ENCODE peak calls at places on chromosomes 16 and 17, in eight cellular contexts. H is K562, D is HCT116, U is GM12878, E is SK-N-SH, S is Panc1, V is GM23338, O is HepG2. A is an unnamed sample.

GRCh38 chr17:55731586-55732250 is 9.1 kb upstream of the TMEM100 start:
- DNase-seq in H (peak), D (no peak), U (no peak), E (no peak), S (no peak), V (peak), O (no peak), A (no peak)

GRCh38 chr17:7912927-7913524 is 3.1 kb downstream of the RNF227 start:
- DNase-seq in H (peak), D (peak), U (peak), E (peak), S (peak), V (peak), O (peak), A (peak)

GRCh38 chr16:89167425-89167941 is 4.1 kb upstream of the CDH15 start:
- DNase-seq in H (peak), D (peak), U (peak), E (peak), S (no peak), V (peak), O (peak), A (peak)

GRCh38 chr17:27530791-27531391 is 74.6 kb downstream of the KSR1 start:
- DNase-seq in H (no peak), D (no peak), U (no peak), E (no peak), S (no peak), V (no peak), O (peak), A (peak)

GRCh38 chr17:48555183-48555615 is 10.3 kb upstream of the HOXB2 start:
- DNase-seq in H (peak), D (no peak), U (no peak), E (no peak), S (no peak), V (no peak), O (no peak), A (no peak)

GRCh38 chr16:86809458-86809955 is 231.2 kb downstream of the FOXL1 start:
- DNase-seq in H (no peak), D (no peak), U (no peak), E (no peak), S (peak), V (peak), O (no peak), A (no peak)

GRCh38 chr16:7504844-7505243 is 172.2 kb downstream of the RBFOX1 start:
- DNase-seq in H (no peak), D (no peak), U (no peak), E (no peak), S (no peak), V (no peak), O (no peak), A (no peak)

GRCh38 chr17:64401244-64401860 is 10.7 kb upstream of the PECAM1 start:
- DNase-seq in H (no peak), D (no peak), U (no peak), E (no peak), S (no peak), V (no peak), O (no peak), A (no peak)

GRCh38 chr17:38562215-38562569 is 43.6 kb downstream of the SRCIN1 start:
- DNase-seq in H (no peak), D (no peak), U (no peak), E (no peak), S (no peak), V (no peak), O (no peak), A (no peak)

GRCh38 chr16:19166500-19166899 is 1.5 kb upstream of the SYT17 start:
- DNase-seq in H (no peak), D (peak), U (no peak), E (no peak), S (no peak), V (no peak), O (no peak), A (no peak)

GRCh38 chr17:77690271-77691161 is 268.0 kb upstream of the TNRC6C start:
- DNase-seq in H (no peak), D (no peak), U (no peak), E (peak), S (no peak), V (no peak), O (no peak), A (no peak)

GRCh38 chr16:47475786-47476185 is 14.7 kb downstream of the PHKB start:
- DNase-seq in H (no peak), D (no peak), U (no peak), E (no peak), S (no peak), V (no peak), O (peak), A (no peak)

GRCh38 chr16:11374255-11374654 is 29.0 kb downstream of the RMI2 start:
- DNase-seq in H (no peak), D (no peak), U (no peak), E (no peak), S (no peak), V (no peak), O (no peak), A (no peak)

GRCh38 chr17:39927928-39928867 is 666 bp downstream of the LRRC3C start:
- DNase-seq in H (no peak), D (no peak), U (no peak), E (peak), S (no peak), V (peak), O (peak), A (no peak)

GRCh38 chr17:34370997-34371395 is 8.0 kb upstream of the CCL1 start:
- DNase-seq in H (no peak), D (no peak), U (no peak), E (no peak), S (no peak), V (no peak), O (no peak), A (no peak)

GRCh38 chr16:70162041-70162451 is 11.5 kb upstream of the CLEC18C start:
- DNase-seq in H (no peak), D (no peak), U (no peak), E (peak), S (peak), V (no peak), O (peak), A (no peak)

GRCh38 chr16:4920826-4921225 is 16.1 kb downstream of the PPL start:
- DNase-seq in H (no peak), D (no peak), U (no peak), E (no peak), S (no peak), V (no peak), O (no peak), A (no peak)

GRCh38 chr17:39527220-39527813 is 66.0 kb downstream of the CDK12 start:
- DNase-seq in H (peak), D (peak), U (no peak), E (no peak), S (no peak), V (peak), O (peak), A (peak)

GRCh38 chr16:1125471-1125870 is 27.4 kb upstream of the CACNA1H start:
- DNase-seq in H (peak), D (peak), U (no peak), E (no peak), S (no peak), V (no peak), O (no peak), A (no peak)

GRCh38 chr17:28328325-28328724 is 6.9 kb downstream of the IFT20 start:
- DNase-seq in H (no peak), D (no peak), U (no peak), E (no peak), S (no peak), V (no peak), O (no peak), A (no peak)

GRCh38 chr17:42979511-42980273 is at the start of gene PTGES3L:
- DNase-seq in H (peak), D (no peak), U (no peak), E (peak), S (no peak), V (peak), O (peak), A (no peak)

GRCh38 chr17:61805399-61805798 is 57.9 kb downstream of the BRIP1 start:
- DNase-seq in H (no peak), D (peak), U (no peak), E (no peak), S (no peak), V (no peak), O (no peak), A (no peak)

GRCh38 chr17:3796110-3796821 is 4.7 kb downstream of the ITGAE start:
- DNase-seq in H (no peak), D (no peak), U (peak), E (no peak), S (no peak), V (no peak), O (no peak), A (no peak)

GRCh38 chr16:2773188-2773968 is 3.7 kb downstream of the ELOB start:
- DNase-seq in H (no peak), D (no peak), U (no peak), E (no peak), S (no peak), V (no peak), O (no peak), A (no peak)

GRCh38 chr16:13895516-13895915 is 24.4 kb upstream of the ERCC4 start:
- DNase-seq in H (no peak), D (no peak), U (no peak), E (no peak), S (no peak), V (no peak), O (no peak), A (no peak)

GRCh38 chr17:11506635-11507034 is 91.6 kb upstream of the DNAH9 start:
- DNase-seq in H (peak), D (no peak), U (no peak), E (no peak), S (no peak), V (peak), O (peak), A (peak)

GRCh38 chr16:1493746-1494094 is 560 bp downstream of the TELO2 start:
- DNase-seq in H (peak), D (no peak), U (no peak), E (no peak), S (no peak), V (peak), O (no peak), A (no peak)

GRCh38 chr17:75816693-75817092 is 27.5 kb downstream of the UNC13D start:
- DNase-seq in H (no peak), D (no peak), U (no peak), E (peak), S (no peak), V (no peak), O (no peak), A (no peak)

GRCh38 chr17:47279062-47279801 is 25.6 kb downstream of the ITGB3 start:
- DNase-seq in H (peak), D (no peak), U (peak), E (no peak), S (no peak), V (peak), O (no peak), A (peak)

GRCh38 chr17:77372444-77373297 is 231.9 kb downstream of the SEC14L1 start:
- DNase-seq in H (peak), D (no peak), U (no peak), E (peak), S (no peak), V (peak), O (peak), A (peak)

GRCh38 chr17:59972778-59973177 is 8.2 kb upstream of the RNFT1 start:
- DNase-seq in H (peak), D (no peak), U (no peak), E (no peak), S (no peak), V (no peak), O (no peak), A (no peak)

GRCh38 chr16:75529056-75529905 is 6.6 kb downstream of the CHST5 start:
- DNase-seq in H (no peak), D (no peak), U (no peak), E (no peak), S (no peak), V (no peak), O (no peak), A (no peak)

GRCh38 chr16:80006175-80006895 is 405.8 kb upstream of the MAF start:
- DNase-seq in H (peak), D (no peak), U (no peak), E (no peak), S (no peak), V (no peak), O (no peak), A (no peak)

GRCh38 chr16:87348616-87349157 is 31.5 kb upstream of the C16orf95 start:
- DNase-seq in H (no peak), D (no peak), U (no peak), E (no peak), S (no peak), V (no peak), O (no peak), A (no peak)

GRCh38 chr17:38730526-38731379 is 612 bp downstream of the CISD3 start:
- DNase-seq in H (peak), D (no peak), U (no peak), E (peak), S (no peak), V (peak), O (peak), A (no peak)

GRCh38 chr16:48452991-48453760 is 68.0 kb upstream of the SIAH1 start:
- DNase-seq in H (no peak), D (no peak), U (no peak), E (no peak), S (no peak), V (no peak), O (no peak), A (no peak)

GRCh38 chr16:79358188-79358587 is 242.3 kb downstream of the MAF start:
- DNase-seq in H (no peak), D (no peak), U (no peak), E (no peak), S (no peak), V (no peak), O (no peak), A (no peak)

GRCh38 chr17:13626703-13627102 is 25.0 kb upstream of the HS3ST3A1 start:
- DNase-seq in H (no peak), D (peak), U (no peak), E (no peak), S (no peak), V (no peak), O (no peak), A (no peak)

GRCh38 chr17:68512967-68513474 is 791 bp downstream of the PRKAR1A start:
- DNase-seq in H (peak), D (no peak), U (no peak), E (peak), S (no peak), V (peak), O (no peak), A (peak)

GRCh38 chr17:49898547-49899490 is 51.0 kb upstream of the TAC4 start:
- DNase-seq in H (peak), D (peak), U (no peak), E (no peak), S (no peak), V (peak), O (peak), A (no peak)

GRCh38 chr16:68997564-68997963 is 107.9 kb upstream of the HAS3 start:
- DNase-seq in H (no peak), D (no peak), U (no peak), E (no peak), S (no peak), V (no peak), O (no peak), A (no peak)

GRCh38 chr16:68999114-68999513 is 106.3 kb upstream of the HAS3 start:
- DNase-seq in H (no peak), D (no peak), U (no peak), E (no peak), S (no peak), V (no peak), O (peak), A (no peak)

GRCh38 chr16:69005641-69006355 is 99.7 kb upstream of the HAS3 start:
- DNase-seq in H (no peak), D (no peak), U (peak), E (no peak), S (no peak), V (no peak), O (no peak), A (no peak)

DNA sequence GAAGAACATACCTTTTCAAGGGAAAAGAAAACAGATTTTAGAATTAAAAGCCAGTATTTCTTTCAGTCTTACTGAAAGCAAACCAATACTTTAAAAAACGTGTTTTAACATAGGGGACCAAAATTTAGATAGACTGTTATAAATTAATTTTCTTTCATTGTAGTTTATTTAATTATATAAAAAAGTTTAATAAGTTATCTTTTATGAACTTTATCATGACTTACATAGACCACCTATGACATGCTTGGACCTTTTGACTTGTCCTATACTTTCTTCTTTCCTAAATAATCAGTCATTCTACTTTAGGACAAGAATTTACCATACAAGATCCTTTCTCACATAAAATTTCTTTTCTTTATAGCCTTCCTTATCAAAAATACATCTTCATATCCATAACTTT is 102.0 kb upstream of the HAS3 start:
- DNase-seq in H (no peak), D (peak), U (no peak), E (no peak), S (no peak), V (peak), O (no peak), A (no peak)
- H3K27ac ChIP-seq in H (no peak), D (no peak), U (no peak), E (no peak), S (no peak), V (no peak), O (no peak), A (no peak)

DNA sequence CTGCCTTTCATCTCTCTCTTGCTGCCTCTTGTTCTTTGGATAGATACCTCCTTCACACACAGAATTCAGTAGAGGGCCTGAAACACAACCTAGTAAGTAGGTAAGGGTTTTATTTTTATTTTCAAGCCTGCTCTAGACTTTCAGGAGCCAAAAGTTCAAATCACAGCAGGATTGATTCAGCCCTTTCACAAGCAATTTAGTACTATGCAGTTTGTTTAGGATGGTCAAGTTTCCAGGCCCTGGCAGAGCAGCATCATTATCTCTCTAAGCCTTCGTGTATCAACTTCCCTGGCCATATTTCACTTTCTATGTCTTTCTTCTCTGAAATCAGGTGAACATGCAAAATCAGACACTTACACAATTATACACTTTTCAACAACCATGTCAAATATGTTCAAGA is 148.8 kb upstream of the CORO6 start:
- DNase-seq in H (no peak), D (no peak), U (no peak), E (no peak), S (no peak), V (no peak), O (no peak), A (no peak)
- TF ChIP-seq REST in H (no peak), D (no peak), U (no peak), E (no peak), S (no peak), V (no peak), O (no peak), A (no peak)

GRCh38 chr16:17301184-17301583 is 169.6 kb downstream of the XYLT1 start:
- DNase-seq in H (no peak), D (no peak), U (no peak), E (no peak), S (no peak), V (no peak), O (no peak), A (no peak)

GRCh38 chr16:17302213-17302612 is 168.5 kb downstream of the XYLT1 start:
- DNase-seq in H (no peak), D (no peak), U (no peak), E (no peak), S (no peak), V (no peak), O (no peak), A (peak)

GRCh38 chr16:17303101-17303500 is 167.7 kb downstream of the XYLT1 start:
- DNase-seq in H (no peak), D (no peak), U (no peak), E (no peak), S (no peak), V (no peak), O (no peak), A (peak)

GRCh38 chr16:17302620-17303019 is 168.1 kb downstream of the XYLT1 start:
- DNase-seq in H (no peak), D (no peak), U (no peak), E (no peak), S (no peak), V (no peak), O (no peak), A (peak)

DNA sequence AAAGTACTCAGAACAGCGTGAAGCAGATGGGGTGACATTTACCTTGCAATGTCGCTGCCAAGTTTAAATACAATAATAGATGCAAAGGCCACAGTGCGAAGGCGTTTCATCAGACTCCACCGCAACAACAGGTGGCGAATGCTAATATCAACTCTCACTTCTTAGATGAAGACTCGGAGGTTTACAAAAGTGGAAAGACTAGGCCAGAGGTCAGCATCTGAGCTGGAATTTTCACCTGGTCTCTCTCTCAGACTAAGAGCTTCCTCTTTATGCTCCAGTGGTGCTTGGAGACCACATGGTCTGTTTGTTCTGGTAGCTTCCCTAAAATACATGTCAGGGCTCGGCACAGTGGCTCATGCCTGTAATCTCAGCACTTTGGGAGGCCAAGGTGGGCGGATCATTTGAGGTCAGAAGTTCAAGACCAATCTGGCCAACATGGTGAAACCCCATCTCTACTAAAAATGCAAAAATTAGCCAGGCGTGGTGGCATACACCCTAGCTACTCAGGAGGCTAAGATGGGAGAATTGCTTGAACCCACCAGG is 169.1 kb downstream of the XYLT1 start:
- DNase-seq in H (no peak), D (no peak), U (peak), E (no peak), S (no peak), V (no peak), O (no peak), A (peak)
- TF ChIP-seq POLR2AphosphoS5 in H (no peak), D (no peak), U (no peak), E (no peak), S (no peak), V (no peak), O (no peak), A (peak)

DNA sequence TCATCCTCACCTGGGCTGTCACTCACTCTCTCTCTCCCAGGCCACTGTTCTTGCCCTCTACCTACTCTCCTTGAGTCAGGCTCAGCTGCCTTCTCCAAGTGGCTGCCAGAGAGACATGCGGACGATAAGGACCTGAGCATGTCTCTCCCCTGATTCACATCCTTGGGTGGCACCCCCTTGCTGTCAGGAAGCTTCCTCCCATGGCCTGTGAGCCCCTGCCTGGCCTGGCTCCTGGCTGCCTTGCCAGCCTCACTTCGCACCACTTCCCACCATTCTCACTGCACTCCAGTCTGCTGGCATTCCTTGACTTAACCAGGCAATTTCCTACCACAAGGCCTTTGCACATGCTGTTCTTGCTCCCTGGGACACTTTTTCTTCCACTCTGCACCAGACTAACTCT is 2.7 kb upstream of the ALDH3A1 start:
- DNase-seq in H (no peak), D (no peak), U (no peak), E (no peak), S (no peak), V (no peak), O (no peak), A (no peak)
- H3K27ac ChIP-seq in H (no peak), D (no peak), U (no peak), E (no peak), S (no peak), V (no peak), O (no peak), A (no peak)

GRCh38 chr17:74353446-74354060 is 8.1 kb downstream of the BTBD17 start:
- DNase-seq in H (no peak), D (no peak), U (no peak), E (no peak), S (no peak), V (no peak), O (no peak), A (no peak)

GRCh38 chr17:74349120-74349519 is 12.5 kb downstream of the BTBD17 start:
- DNase-seq in H (no peak), D (no peak), U (no peak), E (peak), S (no peak), V (no peak), O (no peak), A (no peak)

GRCh38 chr17:74354123-74354522 is 7.5 kb downstream of the BTBD17 start:
- DNase-seq in H (peak), D (peak), U (no peak), E (peak), S (peak), V (peak), O (peak), A (peak)

GRCh38 chr17:74350486-74350885 is 11.2 kb downstream of the BTBD17 start:
- DNase-seq in H (no peak), D (no peak), U (no peak), E (no peak), S (no peak), V (no peak), O (no peak), A (no peak)

GRCh38 chr17:74351552-74352210 is 10.0 kb downstream of the BTBD17 start:
- DNase-seq in H (peak), D (no peak), U (no peak), E (peak), S (no peak), V (peak), O (no peak), A (peak)
- TF ChIP-seq REST in H (no peak), D (no peak), U (no peak), E (no peak), S (no peak), V (no peak), O (no peak), A (no peak)

A was measured in HL-60.